ENCODE peak calls at places on chromosomes 13 and 19, in five cellular contexts. One of them, this sample, is unnamed.

GRCh38 chr13:22187329-22187728 is 516.5 kb downstream of the FGF9 start:
- DNase-seq in neuronal stem cell: no peak
- DNase-seq in SK-N-SH: no peak
- DNase-seq in kidney: no peak
- DNase-seq in HCT116: no peak
- DNase-seq in this sample: no peak

GRCh38 chr19:39133431-39134270 is 8.1 kb downstream of the PAK4 start:
- DNase-seq in neuronal stem cell: no peak
- DNase-seq in SK-N-SH: peak
- DNase-seq in kidney: no peak
- DNase-seq in HCT116: no peak
- DNase-seq in this sample: no peak

GRCh38 chr19:47352095-47352494 is 3.0 kb downstream of the DHX34 start:
- DNase-seq in neuronal stem cell: no peak
- DNase-seq in SK-N-SH: peak
- DNase-seq in kidney: no peak
- DNase-seq in HCT116: no peak
- DNase-seq in this sample: no peak

GRCh38 chr13:98141938-98142426 is 912 bp upstream of the FARP1 start:
- DNase-seq in neuronal stem cell: peak
- DNase-seq in SK-N-SH: peak
- DNase-seq in kidney: no peak
- DNase-seq in HCT116: no peak
- DNase-seq in this sample: no peak

GRCh38 chr13:78603240-78603947 is at the start of gene POU4F1:
- DNase-seq in neuronal stem cell: peak
- DNase-seq in SK-N-SH: peak
- DNase-seq in kidney: peak
- DNase-seq in HCT116: no peak
- DNase-seq in this sample: no peak

GRCh38 chr19:2099937-2100718 is 3.4 kb downstream of the IZUMO4 start:
- DNase-seq in neuronal stem cell: no peak
- DNase-seq in SK-N-SH: no peak
- DNase-seq in kidney: no peak
- DNase-seq in HCT116: no peak
- DNase-seq in this sample: no peak

GRCh38 chr19:5075603-5076002 is 106.7 kb downstream of the KDM4B start:
- DNase-seq in neuronal stem cell: no peak
- DNase-seq in SK-N-SH: no peak
- DNase-seq in kidney: no peak
- DNase-seq in HCT116: no peak
- DNase-seq in this sample: no peak

GRCh38 chr13:112790735-112791641 is 101.2 kb downstream of the ATP11A start:
- DNase-seq in neuronal stem cell: no peak
- DNase-seq in SK-N-SH: no peak
- DNase-seq in kidney: no peak
- DNase-seq in HCT116: no peak
- DNase-seq in this sample: peak

GRCh38 chr13:110714798-110715394 is 1.4 kb downstream of the ING1 start:
- DNase-seq in neuronal stem cell: peak
- DNase-seq in SK-N-SH: no peak
- DNase-seq in kidney: peak
- DNase-seq in HCT116: no peak
- DNase-seq in this sample: no peak

GRCh38 chr19:33841685-33842084 is 45.0 kb downstream of the KCTD15 start:
- DNase-seq in neuronal stem cell: no peak
- DNase-seq in SK-N-SH: no peak
- DNase-seq in kidney: no peak
- DNase-seq in HCT116: no peak
- DNase-seq in this sample: no peak

GRCh38 chr19:14271830-14272229 is 65.9 kb upstream of the ADGRL1 start:
- DNase-seq in neuronal stem cell: no peak
- DNase-seq in SK-N-SH: no peak
- DNase-seq in kidney: no peak
- DNase-seq in HCT116: no peak
- DNase-seq in this sample: no peak

GRCh38 chr19:7618366-7618765 is 11.0 kb downstream of the XAB2 start:
- DNase-seq in neuronal stem cell: no peak
- DNase-seq in SK-N-SH: peak
- DNase-seq in kidney: no peak
- DNase-seq in HCT116: no peak
- DNase-seq in this sample: no peak

GRCh38 chr13:114063545-114064515 is 68.6 kb downstream of the RASA3 start:
- DNase-seq in neuronal stem cell: no peak
- DNase-seq in SK-N-SH: peak
- DNase-seq in kidney: peak
- DNase-seq in HCT116: no peak
- DNase-seq in this sample: no peak

GRCh38 chr19:41114132-41114531 is at the start of gene CYP2F1:
- DNase-seq in neuronal stem cell: no peak
- DNase-seq in SK-N-SH: no peak
- DNase-seq in kidney: no peak
- DNase-seq in HCT116: no peak
- DNase-seq in this sample: no peak

GRCh38 chr13:102251817-102252216 is 150.0 kb downstream of the FGF14 start:
- DNase-seq in neuronal stem cell: no peak
- DNase-seq in SK-N-SH: peak
- DNase-seq in kidney: no peak
- DNase-seq in HCT116: no peak
- DNase-seq in this sample: no peak

GRCh38 chr13:109545964-109546363 is 240.4 kb downstream of the IRS2 start:
- DNase-seq in neuronal stem cell: no peak
- DNase-seq in SK-N-SH: no peak
- DNase-seq in kidney: no peak
- DNase-seq in HCT116: no peak
- DNase-seq in this sample: peak

GRCh38 chr19:38655148-38655824 is 7.8 kb downstream of the ACTN4 start:
- DNase-seq in neuronal stem cell: no peak
- DNase-seq in SK-N-SH: no peak
- DNase-seq in kidney: no peak
- DNase-seq in HCT116: no peak
- DNase-seq in this sample: no peak

GRCh38 chr13:40992678-40993077 is 26.4 kb downstream of the ELF1 start:
- DNase-seq in neuronal stem cell: no peak
- DNase-seq in SK-N-SH: peak
- DNase-seq in kidney: no peak
- DNase-seq in HCT116: no peak
- DNase-seq in this sample: no peak

GRCh38 chr19:35253316-35254286 is 4.8 kb downstream of the LSR start:
- DNase-seq in neuronal stem cell: no peak
- DNase-seq in SK-N-SH: no peak
- DNase-seq in kidney: no peak
- DNase-seq in HCT116: no peak
- DNase-seq in this sample: no peak

GRCh38 chr13:97328222-97328790 is 105.7 kb upstream of the RAP2A start:
- DNase-seq in neuronal stem cell: peak
- DNase-seq in SK-N-SH: no peak
- DNase-seq in kidney: no peak
- DNase-seq in HCT116: no peak
- DNase-seq in this sample: no peak

GRCh38 chr19:10037809-10038208 is 24.5 kb downstream of the RDH8 start:
- DNase-seq in neuronal stem cell: no peak
- DNase-seq in SK-N-SH: no peak
- DNase-seq in kidney: no peak
- DNase-seq in HCT116: no peak
- DNase-seq in this sample: no peak

GRCh38 chr19:54208784-54209057 is 8.1 kb downstream of the RPS9 start:
- DNase-seq in neuronal stem cell: no peak
- DNase-seq in SK-N-SH: no peak
- DNase-seq in kidney: no peak
- DNase-seq in HCT116: no peak
- DNase-seq in this sample: no peak

GRCh38 chr19:46385636-46386035 is 27.7 kb downstream of the CCDC8 start:
- DNase-seq in neuronal stem cell: no peak
- DNase-seq in SK-N-SH: no peak
- DNase-seq in kidney: peak
- DNase-seq in HCT116: no peak
- DNase-seq in this sample: no peak

GRCh38 chr19:18668744-18669523 is 14.5 kb upstream of the CRTC1 start:
- DNase-seq in neuronal stem cell: no peak
- DNase-seq in SK-N-SH: no peak
- DNase-seq in kidney: no peak
- DNase-seq in HCT116: no peak
- DNase-seq in this sample: no peak

GRCh38 chr13:112140366-112140765 is 73.4 kb downstream of the SOX1 start:
- DNase-seq in neuronal stem cell: no peak
- DNase-seq in SK-N-SH: no peak
- DNase-seq in kidney: no peak
- DNase-seq in HCT116: no peak
- DNase-seq in this sample: no peak

GRCh38 chr19:6065685-6066365 is 44.5 kb downstream of the RFX2 start:
- DNase-seq in neuronal stem cell: no peak
- DNase-seq in SK-N-SH: no peak
- DNase-seq in kidney: peak
- DNase-seq in HCT116: no peak
- DNase-seq in this sample: no peak

GRCh38 chr19:45406165-45406956 is at the start of gene POLR1G:
- DNase-seq in neuronal stem cell: peak
- DNase-seq in SK-N-SH: peak
- DNase-seq in kidney: peak
- DNase-seq in HCT116: peak
- DNase-seq in this sample: peak

GRCh38 chr13:45773236-45773635 is 71.1 kb downstream of the CBY2 start:
- DNase-seq in neuronal stem cell: no peak
- DNase-seq in SK-N-SH: no peak
- DNase-seq in kidney: no peak
- DNase-seq in HCT116: no peak
- DNase-seq in this sample: no peak

GRCh38 chr13:79456656-79457365 is 24.1 kb upstream of the NDFIP2 start:
- DNase-seq in neuronal stem cell: no peak
- DNase-seq in SK-N-SH: no peak
- DNase-seq in kidney: no peak
- DNase-seq in HCT116: no peak
- DNase-seq in this sample: no peak

GRCh38 chr19:49010453-49010852 is 6.4 kb downstream of the LHB start:
- DNase-seq in neuronal stem cell: no peak
- DNase-seq in SK-N-SH: no peak
- DNase-seq in kidney: no peak
- DNase-seq in HCT116: no peak
- DNase-seq in this sample: no peak

GRCh38 chr19:29810504-29810871 is 1.3 kb upstream of the CCNE1 start:
- DNase-seq in neuronal stem cell: no peak
- DNase-seq in SK-N-SH: no peak
- DNase-seq in kidney: peak
- DNase-seq in HCT116: no peak
- DNase-seq in this sample: no peak
- H3K4me3 ChIP-seq in neuronal stem cell: no peak
- H3K4me3 ChIP-seq in SK-N-SH: no peak
- H3K4me3 ChIP-seq in kidney: no peak
- H3K4me3 ChIP-seq in HCT116: peak
- H3K4me3 ChIP-seq in this sample: no peak

GRCh38 chr13:49258097-49258796 is 10.5 kb downstream of the CDADC1 start:
- DNase-seq in neuronal stem cell: no peak
- DNase-seq in SK-N-SH: no peak
- DNase-seq in kidney: no peak
- DNase-seq in HCT116: no peak
- DNase-seq in this sample: no peak

GRCh38 chr13:49253997-49254396 is 6.3 kb downstream of the CDADC1 start:
- DNase-seq in neuronal stem cell: no peak
- DNase-seq in SK-N-SH: no peak
- DNase-seq in kidney: no peak
- DNase-seq in HCT116: no peak
- DNase-seq in this sample: no peak

GRCh38 chr13:49253310-49253709 is 5.6 kb downstream of the CDADC1 start:
- DNase-seq in neuronal stem cell: no peak
- DNase-seq in SK-N-SH: no peak
- DNase-seq in kidney: no peak
- DNase-seq in HCT116: no peak
- DNase-seq in this sample: no peak

GRCh38 chr13:49259586-49259985 is 11.9 kb downstream of the CDADC1 start:
- DNase-seq in neuronal stem cell: no peak
- DNase-seq in SK-N-SH: no peak
- DNase-seq in kidney: no peak
- DNase-seq in HCT116: no peak
- DNase-seq in this sample: no peak

DNA sequence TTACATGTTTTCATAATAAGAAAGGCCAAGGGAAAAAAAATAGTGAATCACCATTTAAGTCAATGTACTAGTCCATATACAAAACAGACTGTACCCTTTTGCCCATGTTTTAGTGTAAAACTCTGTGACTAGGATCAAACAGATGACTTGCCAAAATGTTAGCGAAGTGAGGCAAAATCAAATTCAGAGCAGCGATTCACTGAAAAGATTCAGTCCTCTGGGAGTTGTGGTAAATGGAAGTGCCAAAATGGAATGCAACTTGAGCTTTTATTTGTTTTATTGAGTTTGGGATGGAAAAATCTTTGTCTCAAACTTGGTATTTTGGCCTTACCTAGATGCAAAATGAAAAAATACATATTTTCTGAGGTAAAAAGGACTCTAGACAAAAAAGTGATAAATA is 9.1 kb downstream of the CDADC1 start:
- DNase-seq in neuronal stem cell: no peak
- DNase-seq in SK-N-SH: no peak
- DNase-seq in kidney: no peak
- DNase-seq in HCT116: no peak
- DNase-seq in this sample: no peak
- H3K9ac ChIP-seq in neuronal stem cell: no peak
- H3K9ac ChIP-seq in SK-N-SH: no peak
- H3K9ac ChIP-seq in kidney: no peak
- H3K9ac ChIP-seq in HCT116: no peak
- H3K9ac ChIP-seq in this sample: no peak

GRCh38 chr19:29579308-29579910 is 26.7 kb upstream of the POP4 start:
- DNase-seq in neuronal stem cell: no peak
- DNase-seq in SK-N-SH: no peak
- DNase-seq in kidney: no peak
- DNase-seq in HCT116: no peak
- DNase-seq in this sample: no peak
- H3K4me3 ChIP-seq in neuronal stem cell: no peak
- H3K4me3 ChIP-seq in SK-N-SH: no peak
- H3K4me3 ChIP-seq in kidney: no peak
- H3K4me3 ChIP-seq in HCT116: no peak
- H3K4me3 ChIP-seq in this sample: no peak

GRCh38 chr19:43743059-43743458 is 11.7 kb downstream of the SMG9 start:
- DNase-seq in neuronal stem cell: no peak
- DNase-seq in SK-N-SH: no peak
- DNase-seq in kidney: no peak
- DNase-seq in HCT116: no peak
- DNase-seq in this sample: no peak

GRCh38 chr19:43739419-43739818 is 15.3 kb downstream of the SMG9 start:
- DNase-seq in neuronal stem cell: no peak
- DNase-seq in SK-N-SH: no peak
- DNase-seq in kidney: no peak
- DNase-seq in HCT116: no peak
- DNase-seq in this sample: no peak

GRCh38 chr19:43738780-43739211 is 16.0 kb downstream of the SMG9 start:
- DNase-seq in neuronal stem cell: no peak
- DNase-seq in SK-N-SH: no peak
- DNase-seq in kidney: peak
- DNase-seq in HCT116: no peak
- DNase-seq in this sample: no peak

GRCh38 chr19:43741075-43741840 is 13.5 kb downstream of the SMG9 start:
- DNase-seq in neuronal stem cell: no peak
- DNase-seq in SK-N-SH: no peak
- DNase-seq in kidney: no peak
- DNase-seq in HCT116: no peak
- DNase-seq in this sample: no peak

GRCh38 chr19:43739836-43740235 is 14.9 kb downstream of the SMG9 start:
- DNase-seq in neuronal stem cell: no peak
- DNase-seq in SK-N-SH: no peak
- DNase-seq in kidney: no peak
- DNase-seq in HCT116: no peak
- DNase-seq in this sample: no peak
- H3K9ac ChIP-seq in neuronal stem cell: no peak
- H3K9ac ChIP-seq in SK-N-SH: no peak
- H3K9ac ChIP-seq in kidney: no peak
- H3K9ac ChIP-seq in HCT116: peak
- H3K9ac ChIP-seq in this sample: no peak

This sample was measured in SK-N-MC.